ENCODE peak calls at places on chromosomes 6 and 20, in eight cellular contexts. A is ovary, V is type B pancreatic cell, E is fibroblast of villous mesenchyme, H is heart right ventricle, R is coronary artery, X is tibial nerve, Z is lower lobe of right lung. D is an unnamed sample.

GRCh38 chr6:7463785-7464184 is 74.2 kb downstream of the RIOK1 start:
- DNase-seq in R (no peak), H (no peak), E (peak; percentile 52), A (no peak), V (no peak), Z (no peak), X (no peak), D (no peak)

GRCh38 chr6:73695619-73696421 is at the start of gene CD109:
- DNase-seq in Z (peak; percentile 67), H (peak; percentile 56), X (no peak), A (no peak), R (no peak), E (peak; percentile 75), V (peak; percentile 72), D (peak; percentile 78)

GRCh38 chr6:71537717-71538116 is 249.1 kb downstream of the OGFRL1 start:
- DNase-seq in R (no peak), A (no peak), E (no peak), X (no peak), V (no peak), H (no peak), Z (no peak), D (peak; percentile 49)

GRCh38 chr20:32678948-32679347 is 5.2 kb upstream of the C20orf203 start:
- DNase-seq in X (no peak), A (no peak), Z (no peak), H (peak; percentile 35), E (no peak), R (no peak), V (no peak), D (no peak)

GRCh38 chr20:16260911-16261310 is 312.3 kb downstream of the KIF16B start:
- DNase-seq in R (no peak), V (no peak), X (no peak), E (no peak), H (no peak), A (no peak), Z (no peak), D (no peak)

GRCh38 chr20:25077610-25078169 is 4.3 kb downstream of the VSX1 start:
- DNase-seq in A (peak; percentile 47), H (peak; percentile 48), X (no peak), Z (peak; percentile 70), E (peak; percentile 38), V (peak; percentile 67), R (peak; percentile 74), D (no peak)

GRCh38 chr6:166556871-166557322 is 29.6 kb downstream of the RAMACL start:
- DNase-seq in V (no peak), H (peak; percentile 80), Z (peak; percentile 94), A (peak; percentile 57), E (peak; percentile 60), X (peak; percentile 64), R (peak; percentile 94), D (peak; percentile 68)

GRCh38 chr20:59561228-59561605 is 43.1 kb upstream of the PHACTR3 start:
- DNase-seq in H (no peak), X (no peak), V (no peak), R (no peak), A (no peak), Z (no peak), E (no peak), D (no peak)

GRCh38 chr6:36605560-36606391 is 11.6 kb downstream of the SRSF3 start:
- DNase-seq in R (peak; percentile 47), A (no peak), H (no peak), V (no peak), Z (no peak), E (peak; percentile 56), X (no peak), D (no peak)
- TF ChIP-seq CTCF in R (no peak), A (no peak), H (no peak), V (peak; percentile 62), Z (no peak), E (no peak), X (peak; percentile 12), D (peak; percentile 33)

DNA sequence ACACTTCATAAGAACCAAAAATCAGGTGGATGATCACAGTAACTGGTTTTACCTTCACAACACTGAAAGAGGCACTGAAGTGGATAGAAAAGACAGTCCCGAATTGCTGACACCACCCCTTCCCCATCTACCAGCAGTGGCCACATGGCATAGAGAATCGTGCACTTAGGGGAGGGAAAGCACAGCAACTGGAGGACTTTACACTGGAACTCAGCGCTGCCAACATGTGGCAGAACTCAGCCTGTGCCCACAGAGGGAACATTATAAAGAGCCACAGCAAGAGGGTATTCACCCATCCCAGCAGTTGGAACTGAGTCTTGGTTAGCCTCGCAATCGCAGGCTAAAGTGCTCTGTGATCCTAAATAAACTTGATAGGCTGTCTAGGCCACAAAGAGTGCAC is 6.5 kb upstream of the KIAA1586 start:
- DNase-seq in H (no peak), V (no peak), Z (no peak), X (no peak), A (no peak), E (no peak), R (no peak), D (no peak)
- TF ChIP-seq CTCF in H (no peak), V (no peak), Z (no peak), X (no peak), A (no peak), E (peak; percentile 9), R (no peak), D (no peak)

GRCh38 chr6:44005507-44005903 is 121.7 kb downstream of the MRPL14 start:
- DNase-seq in Z (no peak), A (no peak), H (no peak), E (no peak), V (no peak), R (no peak), X (no peak), D (no peak)

GRCh38 chr6:44003345-44004061 is 123.7 kb downstream of the MRPL14 start:
- DNase-seq in Z (no peak), X (no peak), H (no peak), A (no peak), E (no peak), R (no peak), V (no peak), D (no peak)

GRCh38 chr6:44004136-44004535 is 123.1 kb downstream of the MRPL14 start:
- DNase-seq in H (no peak), Z (no peak), E (no peak), V (no peak), X (no peak), R (no peak), A (no peak), D (no peak)

GRCh38 chr6:44006123-44006871 is 121.0 kb downstream of the MRPL14 start:
- DNase-seq in X (no peak), A (no peak), V (no peak), H (no peak), R (no peak), E (no peak), Z (no peak), D (no peak)

DNA sequence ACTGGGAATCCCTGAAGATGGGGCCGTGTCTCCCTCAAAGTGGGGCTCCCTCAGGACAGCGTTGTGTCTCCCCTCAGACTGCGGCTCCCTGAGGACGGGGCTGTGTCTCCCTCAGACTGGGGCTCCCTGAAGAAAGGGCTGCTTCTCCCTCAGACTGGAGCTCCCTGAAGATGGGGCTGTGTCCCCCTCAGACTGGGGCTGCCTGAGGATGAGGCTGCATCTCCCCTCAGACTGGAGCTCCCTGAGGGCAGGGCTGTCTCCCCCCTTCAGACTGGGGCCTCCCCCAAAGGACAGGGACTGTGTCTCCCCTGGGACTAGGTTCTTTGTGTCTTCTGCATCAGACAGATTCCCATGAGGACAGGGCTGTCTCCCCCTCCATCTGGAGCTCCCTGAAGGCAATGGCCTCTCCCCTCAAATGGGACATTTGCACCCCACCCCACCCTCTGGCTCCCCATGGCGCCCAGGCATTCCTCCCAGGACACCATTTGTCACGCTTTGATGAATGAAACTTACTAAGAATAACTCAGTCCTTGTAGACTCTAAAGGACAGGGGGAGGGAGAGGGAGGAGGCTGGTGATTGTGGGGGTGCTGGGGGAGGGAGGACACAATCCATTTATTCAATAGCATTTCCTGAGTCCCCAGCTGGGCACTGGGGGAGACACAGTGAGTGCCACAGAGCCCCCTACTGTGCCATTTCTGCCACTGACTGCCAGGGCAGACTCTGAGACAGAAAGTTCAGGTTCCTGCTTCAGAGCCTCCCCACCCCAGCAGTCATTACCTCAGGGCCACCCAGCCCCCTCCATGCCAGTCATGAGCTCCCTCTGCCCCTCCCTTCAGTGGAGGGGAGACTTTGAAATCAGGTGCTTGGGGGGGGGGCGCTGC is 122.4 kb downstream of the MRPL14 start:
- DNase-seq in R (no peak), H (no peak), E (no peak), A (no peak), X (no peak), Z (no peak), V (no peak), D (no peak)
- TF ChIP-seq CTCF in R (no peak), H (peak; percentile 30), E (peak; percentile 38), A (no peak), X (no peak), Z (no peak), V (peak; percentile 43), D (peak; percentile 57)

GRCh38 chr20:64096535-64096934 is 10.8 kb downstream of the NPBWR2 start:
- DNase-seq in H (no peak), E (no peak), V (no peak), Z (no peak), A (no peak), X (no peak), R (no peak), D (no peak)
- TF ChIP-seq CTCF in H (no peak), E (no peak), V (no peak), Z (no peak), A (no peak), X (no peak), R (no peak), D (no peak)

DNA sequence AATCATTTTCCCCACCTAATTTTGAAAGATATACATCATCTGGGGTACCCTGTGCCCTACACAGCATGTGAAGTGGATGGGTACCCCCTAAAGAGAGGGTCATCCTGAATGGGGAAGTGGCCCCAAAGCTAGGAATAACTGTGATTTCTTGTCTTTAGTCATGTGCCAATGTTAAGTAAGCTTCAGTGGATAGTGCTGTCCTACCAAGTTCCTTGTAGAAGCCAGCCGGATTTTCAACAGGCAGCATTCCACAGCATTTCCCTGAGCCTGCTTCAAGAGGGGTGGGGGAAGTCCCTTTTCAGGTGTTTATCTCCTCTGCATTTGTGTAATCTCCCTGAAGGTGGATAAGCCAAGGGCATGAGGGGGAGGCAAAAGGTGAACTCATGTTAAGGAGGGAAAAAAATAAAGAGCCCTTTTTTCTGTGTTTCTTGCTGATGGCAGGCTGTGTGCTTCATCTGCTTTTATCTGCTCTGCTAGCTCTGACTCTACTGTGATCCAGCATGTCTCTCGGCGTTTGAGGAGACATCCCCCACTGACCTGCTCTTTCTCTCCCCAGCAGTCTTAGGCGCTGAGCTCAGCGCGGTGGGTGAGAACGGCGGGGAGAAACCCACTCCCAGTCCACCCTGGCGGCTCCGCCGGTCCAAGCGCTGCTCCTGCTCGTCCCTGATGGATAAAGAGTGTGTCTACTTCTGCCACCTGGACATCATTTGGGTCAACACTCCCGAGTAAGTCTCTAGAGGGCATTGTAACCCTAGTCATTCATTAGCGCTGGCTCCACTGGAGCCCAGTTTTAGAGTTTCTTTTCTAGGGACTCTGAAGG is 1.8 kb downstream of the EDN1 start:
- DNase-seq in X (no peak), A (no peak), H (no peak), R (no peak), V (no peak), E (peak; percentile 27), Z (no peak), D (no peak)
- TF ChIP-seq CTCF in X (no peak), A (no peak), H (peak; percentile 37), R (no peak), V (peak; percentile 23), E (peak; percentile 20), Z (no peak), D (peak; percentile 46)